ENCODE peak calls at places on chromosomes 13 and 19, in seven cellular contexts. C is fibroblast of lung; S is CD4-positive, CD25-positive, alpha-beta regulatory T cell; R is mammary epithelial cell; M is lower lobe of right lung; T is ovary; J is RWPE1. A is an unnamed sample.

GRCh38 chr19:49689133-49690072 is at the start of gene ADM5:
- DNase-seq in J (no peak), M (peak), R (no peak), T (no peak), C (no peak), S (no peak), A (peak)

GRCh38 chr13:29474991-29475390 is 120.5 kb downstream of the SLC7A1 start:
- DNase-seq in T (no peak), R (no peak), C (peak), M (no peak), S (no peak), J (no peak), A (no peak)

GRCh38 chr13:65508338-65508737 is 1721.8 kb downstream of the PCDH9 start:
- DNase-seq in M (no peak), J (no peak), C (no peak), R (no peak), T (no peak), S (no peak), A (no peak)

GRCh38 chr13:23497186-23497585 is 63.7 kb upstream of the SACS start:
- DNase-seq in C (no peak), J (no peak), M (no peak), S (no peak), T (no peak), R (no peak), A (no peak)

GRCh38 chr13:59750860-59751259 is 412.9 kb downstream of the DIAPH3 start:
- DNase-seq in M (no peak), T (no peak), J (no peak), C (peak), S (no peak), R (peak), A (no peak)

GRCh38 chr19:48350856-48351255 is 12.9 kb downstream of the TMEM143 start:
- DNase-seq in T (no peak), R (no peak), M (no peak), J (no peak), S (no peak), C (no peak), A (no peak)

GRCh38 chr19:7246601-7247000 is 47.6 kb downstream of the INSR start:
- DNase-seq in C (no peak), T (no peak), J (no peak), R (no peak), S (no peak), M (no peak), A (no peak)

GRCh38 chr13:89066868-89067466 is 1395.8 kb downstream of the SLITRK5 start:
- DNase-seq in M (no peak), S (no peak), C (peak), T (no peak), R (peak), J (peak), A (no peak)

GRCh38 chr19:51024924-51025323 is 1.5 kb downstream of the KLK11 start:
- DNase-seq in T (no peak), S (no peak), C (no peak), J (no peak), M (no peak), R (no peak), A (no peak)

GRCh38 chr13:83536941-83537340 is 345.3 kb downstream of the SLITRK1 start:
- DNase-seq in J (no peak), C (no peak), S (no peak), T (no peak), M (no peak), R (peak), A (no peak)

GRCh38 chr19:29845576-29846176 is 33.9 kb downstream of the CCNE1 start:
- DNase-seq in R (peak), T (peak), S (peak), J (no peak), C (no peak), M (no peak), A (peak)

GRCh38 chr13:104318121-104318520 is 1251.9 kb upstream of the SLC10A2 start:
- DNase-seq in R (peak), T (no peak), J (no peak), S (no peak), C (peak), M (no peak), A (no peak)

GRCh38 chr13:111658150-111659100 is 338.0 kb downstream of the TEX29 start:
- DNase-seq in S (no peak), C (no peak), T (peak), J (no peak), R (no peak), M (no peak), A (no peak)

GRCh38 chr13:114123448-114123847 is 9.0 kb downstream of the RASA3 start:
- DNase-seq in M (no peak), R (no peak), S (no peak), T (no peak), C (no peak), J (no peak), A (no peak)

GRCh38 chr19:42421591-42422031 is 5.6 kb downstream of the LIPE start:
- DNase-seq in C (no peak), S (no peak), T (no peak), R (peak), J (peak), M (no peak), A (peak)

GRCh38 chr13:75537401-75538365 is at the start of gene COMMD6:
- DNase-seq in M (peak), J (peak), T (peak), S (peak), R (peak), C (peak), A (peak)

GRCh38 chr19:8988204-8988603 is 22.0 kb downstream of the MUC16 start:
- DNase-seq in S (no peak), M (no peak), J (no peak), C (no peak), T (no peak), R (no peak), A (peak)

GRCh38 chr13:50766043-50766442 is 77.4 kb downstream of the DLEU7 start:
- DNase-seq in S (no peak), J (no peak), C (peak), M (no peak), R (no peak), T (no peak), A (no peak)

GRCh38 chr13:67374391-67374790 is 144.3 kb upstream of the PCDH9 start:
- DNase-seq in R (no peak), M (no peak), T (no peak), J (no peak), S (no peak), C (no peak), A (no peak)

GRCh38 chr19:6707011-6707657 is 13.3 kb downstream of the C3 start:
- DNase-seq in S (no peak), M (no peak), C (no peak), R (no peak), T (no peak), J (no peak), A (peak)

GRCh38 chr13:75776550-75776949 is 140.4 kb downstream of the LMO7 start:
- DNase-seq in C (no peak), T (no peak), R (no peak), J (no peak), M (no peak), S (no peak), A (no peak)

GRCh38 chr19:8028951-8029491 is 23.5 kb upstream of the CCL25 start:
- DNase-seq in J (no peak), S (no peak), R (no peak), C (no peak), M (no peak), T (no peak), A (no peak)

GRCh38 chr13:76398426-76398825 is 487.8 kb downstream of the KCTD12 start:
- DNase-seq in J (no peak), T (no peak), M (no peak), C (peak), R (no peak), S (no peak), A (no peak)

GRCh38 chr19:18425515-18426415 is 6.6 kb downstream of the SSBP4 start:
- DNase-seq in C (peak), T (peak), R (no peak), S (no peak), J (no peak), M (no peak), A (peak)

GRCh38 chr19:18427752-18428131 is 8.5 kb downstream of the SSBP4 start:
- DNase-seq in J (no peak), S (no peak), M (no peak), T (no peak), C (no peak), R (no peak), A (no peak)

GRCh38 chr19:18426416-18426767 is 7.2 kb downstream of the SSBP4 start:
- DNase-seq in R (no peak), J (no peak), M (no peak), T (no peak), C (no peak), S (no peak), A (no peak)

GRCh38 chr19:18428173-18428836 is 9.1 kb downstream of the SSBP4 start:
- DNase-seq in T (no peak), M (no peak), J (no peak), S (no peak), C (no peak), R (no peak), A (no peak)

DNA sequence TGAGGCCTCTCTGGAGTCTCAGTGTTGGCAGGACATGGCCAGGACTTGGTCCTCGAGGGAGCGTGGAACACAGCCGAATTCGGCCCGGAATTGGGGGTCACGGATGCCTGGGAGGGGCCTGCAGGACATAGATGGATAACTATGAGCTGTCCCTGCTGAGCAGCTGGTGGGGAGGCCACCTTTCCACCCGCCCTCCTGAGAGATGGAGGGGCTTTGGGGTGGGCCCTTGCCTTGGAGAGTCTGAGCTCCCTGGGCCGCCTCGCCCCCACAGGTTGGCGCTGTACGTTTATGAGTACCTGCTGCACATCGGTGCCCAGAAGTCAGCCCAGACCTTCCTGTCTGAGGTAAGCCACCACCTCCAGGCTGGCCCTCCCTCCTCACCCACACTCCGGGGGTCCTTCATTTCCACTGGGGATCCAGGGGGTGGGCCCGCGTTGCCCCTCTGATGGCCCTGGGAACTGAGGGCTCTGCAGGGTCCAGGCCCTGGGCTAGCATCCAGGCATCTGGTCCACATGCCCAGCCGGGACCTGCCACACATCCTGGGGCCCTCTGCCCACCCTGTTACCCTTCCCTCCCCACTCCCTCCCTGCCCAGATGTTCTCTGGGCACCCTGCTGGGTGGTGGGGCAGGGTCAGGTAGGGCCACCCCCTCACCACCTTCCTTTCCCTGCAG is 8.0 kb downstream of the SSBP4 start:
- DNase-seq in J (no peak), R (no peak), S (no peak), T (no peak), C (no peak), M (no peak), A (no peak)
- H3K27ac ChIP-seq in J (peak), R (no peak), S (no peak), T (no peak), C (no peak), M (no peak), A (no peak)

GRCh38 chr19:58279925-58280316 is 1.2 kb downstream of the ZNF8 start:
- DNase-seq in T (no peak), M (no peak), J (peak), S (no peak), C (no peak), R (peak), A (no peak)
- H3K27ac ChIP-seq in T (no peak), M (no peak), J (no peak), S (peak), C (no peak), R (peak), A (no peak)

DNA sequence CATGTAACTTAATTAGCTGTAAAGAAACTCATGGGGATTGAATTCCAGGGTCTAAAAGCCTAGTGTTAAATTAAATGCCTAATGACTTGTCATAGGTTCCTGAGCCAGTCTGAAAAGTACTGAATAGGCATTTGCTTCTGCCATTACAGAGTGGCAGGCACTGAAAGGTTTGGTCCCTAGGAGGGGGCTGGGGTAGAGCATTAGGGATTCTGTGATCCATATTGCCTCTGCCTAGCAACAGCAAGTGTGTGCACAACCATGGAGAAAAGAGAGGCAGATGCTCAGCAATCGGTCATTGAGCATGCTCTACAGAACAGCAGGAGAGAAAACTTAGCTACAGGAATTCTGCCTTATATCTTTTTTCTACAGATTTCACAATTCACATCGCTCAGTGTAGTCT is 133.5 kb downstream of the TRPC4 start:
- DNase-seq in S (no peak), T (no peak), J (no peak), C (no peak), R (no peak), M (no peak), A (no peak)
- H3K27ac ChIP-seq in S (no peak), T (no peak), J (no peak), C (no peak), R (no peak), M (no peak), A (no peak)

GRCh38 chr13:112718318-112718717 is 28.5 kb downstream of the ATP11A start:
- DNase-seq in J (no peak), M (no peak), R (no peak), T (no peak), C (no peak), S (no peak), A (no peak)
- H3K27ac ChIP-seq in J (no peak), M (no peak), R (no peak), T (no peak), C (no peak), S (no peak), A (no peak)

GRCh38 chr19:35253316-35254286 is 4.8 kb downstream of the LSR start:
- DNase-seq in T (no peak), R (no peak), M (no peak), C (no peak), S (no peak), J (no peak), A (peak)
- H3K27ac ChIP-seq in T (no peak), R (no peak), M (peak), C (no peak), S (no peak), J (no peak), A (no peak)

GRCh38 chr19:3344608-3345598 is 21.5 kb upstream of the NFIC start:
- DNase-seq in C (no peak), T (no peak), S (no peak), R (no peak), M (no peak), J (no peak), A (no peak)

GRCh38 chr19:3343619-3344502 is 22.5 kb upstream of the NFIC start:
- DNase-seq in M (peak), S (no peak), J (peak), C (peak), T (peak), R (peak), A (peak)

GRCh38 chr19:3346677-3347353 is 19.6 kb upstream of the NFIC start:
- DNase-seq in R (no peak), M (no peak), T (peak), C (peak), J (no peak), S (no peak), A (peak)

GRCh38 chr19:3348042-3348441 is 18.3 kb upstream of the NFIC start:
- DNase-seq in J (no peak), M (no peak), R (no peak), C (no peak), T (no peak), S (no peak), A (no peak)

GRCh38 chr19:3345850-3346460 is 20.4 kb upstream of the NFIC start:
- DNase-seq in M (no peak), J (no peak), R (no peak), T (no peak), S (no peak), C (no peak), A (no peak)
- H3K27ac ChIP-seq in M (peak), J (peak), R (no peak), T (peak), S (no peak), C (peak), A (no peak)

GRCh38 chr19:13013649-13014048 is 18.4 kb downstream of the NFIX start:
- DNase-seq in C (no peak), S (no peak), T (peak), M (no peak), J (no peak), R (no peak), A (no peak)

GRCh38 chr19:13015361-13016231 is 20.3 kb downstream of the NFIX start:
- DNase-seq in T (no peak), M (no peak), S (no peak), J (no peak), C (peak), R (peak), A (no peak)

GRCh38 chr19:13016245-13016627 is 21.0 kb downstream of the NFIX start:
- DNase-seq in R (no peak), J (no peak), T (no peak), S (no peak), M (no peak), C (no peak), A (no peak)

GRCh38 chr19:13014101-13014920 is 19.0 kb downstream of the NFIX start:
- DNase-seq in T (peak), R (peak), S (no peak), M (no peak), J (no peak), C (peak), A (no peak)

GRCh38 chr19:13014921-13015280 is 19.6 kb downstream of the NFIX start:
- DNase-seq in T (no peak), J (no peak), C (no peak), S (no peak), M (no peak), R (no peak), A (no peak)
- H3K27ac ChIP-seq in T (peak), J (peak), C (peak), S (no peak), M (peak), R (peak), A (peak)

GRCh38 chr13:97853550-97853949 is 99.9 kb upstream of the IPO5 start:
- DNase-seq in M (no peak), C (peak), T (no peak), J (no peak), S (no peak), R (no peak), A (no peak)

GRCh38 chr13:97855570-97855970 is 97.9 kb upstream of the IPO5 start:
- DNase-seq in R (peak), T (peak), S (no peak), M (no peak), J (peak), C (peak), A (no peak)

GRCh38 chr13:97858161-97858560 is 95.3 kb upstream of the IPO5 start:
- DNase-seq in M (no peak), J (no peak), S (no peak), R (no peak), C (no peak), T (no peak), A (no peak)

GRCh38 chr13:97852181-97852874 is 101.1 kb upstream of the IPO5 start:
- DNase-seq in T (no peak), R (no peak), J (no peak), M (no peak), C (no peak), S (no peak), A (no peak)

GRCh38 chr13:97856001-97856675 is 97.3 kb upstream of the IPO5 start:
- DNase-seq in T (peak), M (peak), J (no peak), C (peak), S (no peak), R (no peak), A (peak)
- H3K27ac ChIP-seq in T (no peak), M (no peak), J (no peak), C (no peak), S (no peak), R (no peak), A (no peak)

GRCh38 chr13:99431927-99432636 is 69.2 kb upstream of the TM9SF2 start:
- DNase-seq in R (no peak), C (no peak), J (no peak), M (no peak), T (no peak), S (no peak), A (no peak)
- H3K27ac ChIP-seq in R (no peak), C (no peak), J (no peak), M (peak), T (no peak), S (peak), A (no peak)

A was measured in aorta.